ENCODE peak calls at places on chromosomes 11 and 22, in nine cellular contexts. P is dorsolateral prefrontal cortex, K is brain microvascular endothelial cell, C is HFF-Myc, S is chondrocyte, B is pancreas, W is foreskin fibroblast, V is HFFc6, G is H9. Q is an unnamed sample.

GRCh38 chr22:33038131-33038772 is 19.9 kb downstream of the SYN3 start:
- DNase-seq in P (peak), K (peak), C (no peak), S (no peak), B (no peak), W (peak), V (no peak), G (no peak), Q (no peak)

GRCh38 chr11:68040121-68040956 is 1.5 kb downstream of the TCIRG1 start:
- DNase-seq in P (no peak), K (peak), C (peak), S (peak), B (peak), W (peak), V (peak), G (peak), Q (peak)

GRCh38 chr11:64553554-64554201 is 37.3 kb upstream of the SLC22A12 start:
- DNase-seq in P (peak), K (peak), C (peak), S (peak), B (peak), W (peak), V (peak), G (peak), Q (peak)

GRCh38 chr11:102833731-102834130 is 9.7 kb downstream of the MMP3 start:
- DNase-seq in P (no peak), K (no peak), C (no peak), S (no peak), B (no peak), W (no peak), V (no peak), G (no peak), Q (no peak)

GRCh38 chr11:67452141-67452952 is at the start of gene GPR152:
- DNase-seq in P (no peak), K (no peak), C (no peak), S (peak), B (no peak), W (no peak), V (no peak), G (no peak), Q (no peak)

GRCh38 chr11:32510039-32510438 is 73.6 kb upstream of the EIF3M start:
- DNase-seq in P (no peak), K (no peak), C (no peak), S (no peak), B (no peak), W (no peak), V (no peak), G (no peak), Q (no peak)

GRCh38 chr11:126537492-126537891 is 182.0 kb downstream of the ST3GAL4 start:
- DNase-seq in P (no peak), K (no peak), C (no peak), S (no peak), B (no peak), W (no peak), V (no peak), G (no peak), Q (no peak)

GRCh38 chr11:57513446-57513795 is 2.1 kb downstream of the SLC43A1 start:
- DNase-seq in P (no peak), K (no peak), C (no peak), S (no peak), B (no peak), W (no peak), V (no peak), G (no peak), Q (no peak)

GRCh38 chr11:86440305-86440716 is 65.6 kb downstream of the CCDC81 start:
- DNase-seq in P (no peak), K (peak), C (no peak), S (no peak), B (no peak), W (peak), V (no peak), G (no peak), Q (no peak)

GRCh38 chr22:38696606-38697005 is 4.1 kb downstream of the JOSD1 start:
- DNase-seq in P (no peak), K (peak), C (peak), S (no peak), B (no peak), W (peak), V (peak), G (no peak), Q (no peak)

GRCh38 chr11:95138448-95138847 is 48.8 kb downstream of the ENDOD1 start:
- DNase-seq in P (no peak), K (no peak), C (no peak), S (no peak), B (no peak), W (peak), V (peak), G (no peak), Q (no peak)

GRCh38 chr11:48011125-48012050 is 31.0 kb downstream of the PTPRJ start:
- DNase-seq in P (no peak), K (no peak), C (no peak), S (peak), B (peak), W (no peak), V (no peak), G (no peak), Q (no peak)

GRCh38 chr11:14237333-14237988 is 121.5 kb downstream of the RRAS2 start:
- DNase-seq in P (no peak), K (no peak), C (no peak), S (no peak), B (no peak), W (no peak), V (no peak), G (no peak), Q (peak)

GRCh38 chr22:27509132-27509920 is 292.2 kb downstream of the MN1 start:
- DNase-seq in P (no peak), K (no peak), C (no peak), S (no peak), B (no peak), W (no peak), V (no peak), G (no peak), Q (no peak)

GRCh38 chr11:129734654-129735053 is 81.0 kb upstream of the TMEM45B start:
- DNase-seq in P (no peak), K (no peak), C (no peak), S (no peak), B (no peak), W (no peak), V (no peak), G (no peak), Q (no peak)

GRCh38 chr22:46897246-46897623 is 134.8 kb downstream of the TBC1D22A start:
- DNase-seq in P (no peak), K (no peak), C (no peak), S (no peak), B (no peak), W (no peak), V (no peak), G (no peak), Q (no peak)

GRCh38 chr22:44365832-44366231 is 53.1 kb upstream of the SHISAL1 start:
- DNase-seq in P (no peak), K (no peak), C (no peak), S (peak), B (peak), W (no peak), V (no peak), G (no peak), Q (no peak)

GRCh38 chr11:130369713-130370112 is 55.0 kb upstream of the ZBTB44 start:
- DNase-seq in P (no peak), K (no peak), C (no peak), S (no peak), B (no peak), W (no peak), V (no peak), G (no peak), Q (no peak)

GRCh38 chr11:46446343-46446751 is 54.8 kb upstream of the CHRM4 start:
- DNase-seq in P (no peak), K (no peak), C (no peak), S (no peak), B (no peak), W (no peak), V (peak), G (no peak), Q (no peak)

GRCh38 chr22:27990879-27991278 is 71.8 kb upstream of the PITPNB start:
- DNase-seq in P (no peak), K (no peak), C (no peak), S (peak), B (peak), W (no peak), V (no peak), G (peak), Q (peak)

GRCh38 chr11:70709596-70709995 is 311.3 kb downstream of the CTTN start:
- DNase-seq in P (no peak), K (no peak), C (no peak), S (no peak), B (no peak), W (no peak), V (no peak), G (no peak), Q (no peak)

GRCh38 chr11:122656073-122656630 is 630 bp downstream of the UBASH3B start:
- DNase-seq in P (peak), K (no peak), C (no peak), S (peak), B (peak), W (no peak), V (peak), G (peak), Q (peak)

GRCh38 chr22:27438271-27438980 is 363.1 kb downstream of the MN1 start:
- DNase-seq in P (peak), K (no peak), C (no peak), S (no peak), B (peak), W (no peak), V (no peak), G (no peak), Q (peak)

GRCh38 chr11:81700061-81700460 is 1033.6 kb downstream of the FAM181B start:
- DNase-seq in P (no peak), K (no peak), C (no peak), S (no peak), B (no peak), W (no peak), V (no peak), G (no peak), Q (no peak)

GRCh38 chr11:72353861-72354260 is 80.5 kb downstream of the CLPB start:
- DNase-seq in P (no peak), K (no peak), C (no peak), S (no peak), B (no peak), W (no peak), V (no peak), G (no peak), Q (no peak)

GRCh38 chr11:72350752-72351151 is 83.6 kb downstream of the CLPB start:
- DNase-seq in P (no peak), K (no peak), C (no peak), S (no peak), B (no peak), W (no peak), V (no peak), G (no peak), Q (no peak)

GRCh38 chr11:72354356-72355115 is 79.8 kb downstream of the CLPB start:
- DNase-seq in P (no peak), K (peak), C (no peak), S (no peak), B (no peak), W (no peak), V (peak), G (peak), Q (no peak)

GRCh38 chr11:72349616-72350218 is 84.6 kb downstream of the CLPB start:
- DNase-seq in P (no peak), K (no peak), C (no peak), S (no peak), B (no peak), W (no peak), V (no peak), G (no peak), Q (no peak)

DNA sequence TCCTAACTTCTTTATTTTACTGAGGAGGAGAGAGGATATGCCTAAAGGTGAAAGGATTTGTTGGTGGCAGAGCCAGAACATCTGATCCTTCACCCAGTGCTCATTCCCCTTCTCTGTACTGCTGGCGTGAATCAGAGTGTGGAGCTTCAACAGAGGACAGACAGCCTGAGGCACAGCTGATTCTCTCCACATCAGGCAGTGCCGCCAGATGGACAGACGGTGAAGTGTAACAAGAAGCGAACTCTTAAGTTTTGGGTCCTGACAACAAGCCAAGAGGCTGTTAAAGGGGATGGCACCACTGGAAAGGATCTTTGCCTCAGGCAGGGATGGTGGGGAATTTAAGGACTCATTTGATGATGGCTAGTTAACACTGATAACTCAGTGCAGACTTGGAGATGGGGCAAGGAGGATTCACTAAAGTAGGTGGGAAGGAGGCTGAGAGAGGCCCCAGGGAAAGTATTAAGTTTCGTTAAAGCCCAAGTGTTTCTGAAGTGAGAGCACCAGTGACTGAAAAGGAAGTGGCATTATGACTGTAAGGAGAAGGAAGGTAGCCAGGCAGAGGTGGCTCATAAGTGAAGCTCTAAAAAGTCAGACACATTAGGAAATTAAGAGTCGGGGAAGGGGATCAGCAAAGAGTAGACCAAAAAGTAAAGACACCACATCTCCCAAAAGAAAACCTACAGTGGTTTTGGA is 81.3 kb downstream of the CLPB start:
- DNase-seq in P (peak), K (peak), C (peak), S (no peak), B (no peak), W (peak), V (peak), G (peak), Q (no peak)
- TF ChIP-seq CTCF in P (no peak), K (peak), C (peak), S (peak), B (no peak), W (peak), V (peak), G (peak), Q (no peak)

GRCh38 chr11:66363805-66364535 is 7.6 kb downstream of the SLC29A2 start:
- DNase-seq in P (no peak), K (no peak), C (no peak), S (peak), B (peak), W (no peak), V (no peak), G (peak), Q (peak)
- TF ChIP-seq CTCF in P (no peak), K (peak), C (peak), S (peak), B (peak), W (peak), V (peak), G (peak), Q (peak)

GRCh38 chr11:119195680-119196079 is 10.4 kb downstream of the NHERF4 start:
- DNase-seq in P (no peak), K (peak), C (no peak), S (peak), B (peak), W (no peak), V (peak), G (peak), Q (peak)

GRCh38 chr11:119193626-119194025 is 8.4 kb downstream of the NHERF4 start:
- DNase-seq in P (no peak), K (no peak), C (no peak), S (peak), B (no peak), W (no peak), V (no peak), G (no peak), Q (no peak)

GRCh38 chr11:119194811-119195210 is 9.5 kb downstream of the NHERF4 start:
- DNase-seq in P (no peak), K (no peak), C (no peak), S (peak), B (no peak), W (no peak), V (no peak), G (no peak), Q (no peak)

GRCh38 chr11:119198925-119199324 is 7.2 kb upstream of the CBL start:
- DNase-seq in P (no peak), K (no peak), C (no peak), S (peak), B (no peak), W (no peak), V (no peak), G (no peak), Q (no peak)

GRCh38 chr11:119196833-119197483 is 9.2 kb upstream of the CBL start:
- DNase-seq in P (peak), K (peak), C (peak), S (no peak), B (no peak), W (peak), V (peak), G (peak), Q (peak)
- TF ChIP-seq CTCF in P (peak), K (peak), C (peak), S (peak), B (peak), W (peak), V (peak), G (peak), Q (peak)

GRCh38 chr11:100445231-100445735 is 241.8 kb upstream of the ARHGAP42 start:
- DNase-seq in P (peak), K (peak), C (no peak), S (no peak), B (no peak), W (no peak), V (no peak), G (no peak), Q (no peak)
- TF ChIP-seq CTCF in P (no peak), K (no peak), C (no peak), S (no peak), B (no peak), W (no peak), V (no peak), G (peak), Q (no peak)

DNA sequence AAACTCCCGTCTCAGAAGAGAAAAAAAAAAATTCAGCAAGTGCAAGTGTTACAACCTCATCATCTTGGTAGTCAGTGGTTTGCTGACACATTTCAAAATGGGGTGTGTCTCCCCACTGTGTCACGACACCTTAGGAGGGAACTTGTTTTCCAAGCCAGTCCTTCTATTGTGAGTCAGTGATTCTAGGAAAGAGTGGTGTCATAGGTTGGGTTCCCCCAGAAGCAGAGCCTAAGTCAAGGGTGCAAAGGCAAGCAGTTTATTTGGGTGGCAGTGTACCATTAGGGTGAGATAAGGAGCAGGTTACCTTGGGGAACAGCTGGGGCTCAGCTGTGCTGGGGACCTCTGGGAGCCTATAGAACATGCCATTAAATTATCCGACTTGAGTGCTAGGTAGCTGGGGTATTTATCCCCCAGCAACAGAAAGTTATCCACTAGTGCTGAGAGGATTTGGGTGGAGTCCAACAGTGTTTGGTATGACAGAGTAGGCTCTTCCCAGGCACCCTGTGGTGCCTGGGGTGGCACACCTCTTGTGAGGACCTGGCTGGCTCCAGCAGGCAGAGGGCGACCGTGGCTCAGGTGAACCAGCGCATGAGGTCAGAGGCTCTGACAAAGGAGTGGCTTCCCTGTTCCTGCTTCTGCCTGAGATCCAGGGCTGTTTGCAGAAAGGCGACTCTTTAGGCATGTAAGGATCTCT is 41.7 kb downstream of the KIAA1671 start:
- DNase-seq in P (no peak), K (no peak), C (no peak), S (no peak), B (no peak), W (no peak), V (peak), G (peak), Q (peak)
- TF ChIP-seq CTCF in P (no peak), K (no peak), C (no peak), S (no peak), B (no peak), W (no peak), V (no peak), G (peak), Q (peak)

GRCh38 chr11:116881153-116881552 is 43.7 kb upstream of the APOA1 start:
- DNase-seq in P (no peak), K (no peak), C (no peak), S (no peak), B (no peak), W (peak), V (no peak), G (no peak), Q (no peak)
- TF ChIP-seq CTCF in P (no peak), K (no peak), C (no peak), S (no peak), B (no peak), W (no peak), V (no peak), G (no peak), Q (no peak)

GRCh38 chr22:48840112-48840949 is 987.3 kb downstream of the BRD1 start:
- DNase-seq in P (no peak), K (no peak), C (no peak), S (no peak), B (peak), W (no peak), V (no peak), G (no peak), Q (no peak)

GRCh38 chr22:48842583-48842945 is 985.1 kb downstream of the BRD1 start:
- DNase-seq in P (no peak), K (no peak), C (no peak), S (peak), B (peak), W (no peak), V (no peak), G (no peak), Q (peak)

GRCh38 chr22:48842976-48843375 is 984.7 kb downstream of the BRD1 start:
- DNase-seq in P (no peak), K (no peak), C (no peak), S (peak), B (no peak), W (no peak), V (no peak), G (no peak), Q (no peak)

GRCh38 chr22:48843640-48844039 is 984.0 kb downstream of the BRD1 start:
- DNase-seq in P (no peak), K (no peak), C (no peak), S (peak), B (peak), W (no peak), V (no peak), G (no peak), Q (no peak)

GRCh38 chr22:48841881-48842582 is 985.6 kb downstream of the BRD1 start:
- DNase-seq in P (no peak), K (no peak), C (no peak), S (peak), B (peak), W (no peak), V (no peak), G (no peak), Q (no peak)
- TF ChIP-seq CTCF in P (no peak), K (no peak), C (no peak), S (no peak), B (no peak), W (no peak), V (no peak), G (no peak), Q (no peak)

GRCh38 chr11:37712246-37712645 is 1114.2 kb upstream of the RAG2 start:
- DNase-seq in P (no peak), K (peak), C (no peak), S (no peak), B (no peak), W (no peak), V (no peak), G (peak), Q (no peak)
- TF ChIP-seq CTCF in P (no peak), K (peak), C (no peak), S (peak), B (no peak), W (peak), V (peak), G (peak), Q (no peak)